ENCODE peak calls at places on chromosome 4, in nine cellular contexts. One of them, this sample, is unnamed.

GRCh38 chr4:86032476-86033022 is 327.3 kb downstream of the MAPK10 start:
- DNase-seq in right atrium auricular region: no peak
- DNase-seq in lower lobe of right lung: no peak
- DNase-seq in Calu3: no peak
- DNase-seq in progenitor cell of endocrine pancreas: no peak
- DNase-seq in astrocyte: peak
- DNase-seq in heart left ventricle: peak
- DNase-seq in activated B cell treated with CpG ODN at 0.5 μM for 24 hours: no peak
- DNase-seq in type B pancreatic cell: no peak
- DNase-seq in this sample: peak

GRCh38 chr4:41512139-41512538 is 25.8 kb upstream of the LIMCH1 start:
- DNase-seq in right atrium auricular region: no peak
- DNase-seq in lower lobe of right lung: no peak
- DNase-seq in Calu3: no peak
- DNase-seq in progenitor cell of endocrine pancreas: no peak
- DNase-seq in astrocyte: no peak
- DNase-seq in heart left ventricle: no peak
- DNase-seq in activated B cell treated with CpG ODN at 0.5 μM for 24 hours: no peak
- DNase-seq in type B pancreatic cell: no peak
- DNase-seq in this sample: no peak

GRCh38 chr4:129829373-129829772 is 733.4 kb downstream of the C4orf33 start:
- DNase-seq in right atrium auricular region: no peak
- DNase-seq in lower lobe of right lung: no peak
- DNase-seq in Calu3: no peak
- DNase-seq in progenitor cell of endocrine pancreas: no peak
- DNase-seq in astrocyte: no peak
- DNase-seq in heart left ventricle: no peak
- DNase-seq in activated B cell treated with CpG ODN at 0.5 μM for 24 hours: no peak
- DNase-seq in type B pancreatic cell: no peak
- DNase-seq in this sample: no peak

GRCh38 chr4:64617813-64618212 is 208.6 kb upstream of the TECRL start:
- DNase-seq in right atrium auricular region: no peak
- DNase-seq in lower lobe of right lung: no peak
- DNase-seq in Calu3: no peak
- DNase-seq in progenitor cell of endocrine pancreas: no peak
- DNase-seq in astrocyte: peak
- DNase-seq in heart left ventricle: no peak
- DNase-seq in activated B cell treated with CpG ODN at 0.5 μM for 24 hours: no peak
- DNase-seq in type B pancreatic cell: no peak
- DNase-seq in this sample: no peak

GRCh38 chr4:153620352-153620751 is 63.7 kb upstream of the TLR2 start:
- DNase-seq in right atrium auricular region: no peak
- DNase-seq in lower lobe of right lung: no peak
- DNase-seq in Calu3: no peak
- DNase-seq in progenitor cell of endocrine pancreas: no peak
- DNase-seq in astrocyte: no peak
- DNase-seq in heart left ventricle: no peak
- DNase-seq in activated B cell treated with CpG ODN at 0.5 μM for 24 hours: no peak
- DNase-seq in type B pancreatic cell: no peak
- DNase-seq in this sample: no peak

GRCh38 chr4:87506974-87507701 is 22.0 kb downstream of the SPARCL1 start:
- DNase-seq in right atrium auricular region: no peak
- DNase-seq in lower lobe of right lung: no peak
- DNase-seq in Calu3: no peak
- DNase-seq in progenitor cell of endocrine pancreas: no peak
- DNase-seq in astrocyte: peak
- DNase-seq in heart left ventricle: no peak
- DNase-seq in activated B cell treated with CpG ODN at 0.5 μM for 24 hours: no peak
- DNase-seq in type B pancreatic cell: no peak
- DNase-seq in this sample: no peak

GRCh38 chr4:1285790-1286553 is 3.7 kb upstream of the MAEA start:
- DNase-seq in right atrium auricular region: no peak
- DNase-seq in lower lobe of right lung: no peak
- DNase-seq in Calu3: no peak
- DNase-seq in progenitor cell of endocrine pancreas: no peak
- DNase-seq in astrocyte: no peak
- DNase-seq in heart left ventricle: no peak
- DNase-seq in activated B cell treated with CpG ODN at 0.5 μM for 24 hours: no peak
- DNase-seq in type B pancreatic cell: no peak
- DNase-seq in this sample: no peak

GRCh38 chr4:3688018-3688998 is 77.9 kb upstream of the ADRA2C start:
- DNase-seq in right atrium auricular region: no peak
- DNase-seq in lower lobe of right lung: no peak
- DNase-seq in Calu3: no peak
- DNase-seq in progenitor cell of endocrine pancreas: no peak
- DNase-seq in astrocyte: no peak
- DNase-seq in heart left ventricle: no peak
- DNase-seq in activated B cell treated with CpG ODN at 0.5 μM for 24 hours: no peak
- DNase-seq in type B pancreatic cell: no peak
- DNase-seq in this sample: no peak

GRCh38 chr4:127995776-127996175 is 30.6 kb downstream of the ABHD18 start:
- DNase-seq in right atrium auricular region: no peak
- DNase-seq in lower lobe of right lung: peak
- DNase-seq in Calu3: no peak
- DNase-seq in progenitor cell of endocrine pancreas: no peak
- DNase-seq in astrocyte: peak
- DNase-seq in heart left ventricle: no peak
- DNase-seq in activated B cell treated with CpG ODN at 0.5 μM for 24 hours: no peak
- DNase-seq in type B pancreatic cell: no peak
- DNase-seq in this sample: no peak

GRCh38 chr4:108351806-108352205 is 183.1 kb upstream of the LEF1 start:
- DNase-seq in right atrium auricular region: no peak
- DNase-seq in lower lobe of right lung: no peak
- DNase-seq in Calu3: no peak
- DNase-seq in progenitor cell of endocrine pancreas: no peak
- DNase-seq in astrocyte: no peak
- DNase-seq in heart left ventricle: no peak
- DNase-seq in activated B cell treated with CpG ODN at 0.5 μM for 24 hours: no peak
- DNase-seq in type B pancreatic cell: no peak
- DNase-seq in this sample: no peak

GRCh38 chr4:13706130-13706529 is 78.6 kb upstream of the BOD1L1 start:
- DNase-seq in right atrium auricular region: no peak
- DNase-seq in lower lobe of right lung: no peak
- DNase-seq in Calu3: no peak
- DNase-seq in progenitor cell of endocrine pancreas: no peak
- DNase-seq in astrocyte: no peak
- DNase-seq in heart left ventricle: peak
- DNase-seq in activated B cell treated with CpG ODN at 0.5 μM for 24 hours: no peak
- DNase-seq in type B pancreatic cell: no peak
- DNase-seq in this sample: no peak

GRCh38 chr4:107896158-107896645 is 35.1 kb upstream of the CYP2U1 start:
- DNase-seq in right atrium auricular region: no peak
- DNase-seq in lower lobe of right lung: no peak
- DNase-seq in Calu3: peak
- DNase-seq in progenitor cell of endocrine pancreas: no peak
- DNase-seq in astrocyte: peak
- DNase-seq in heart left ventricle: no peak
- DNase-seq in activated B cell treated with CpG ODN at 0.5 μM for 24 hours: no peak
- DNase-seq in type B pancreatic cell: no peak
- DNase-seq in this sample: no peak

GRCh38 chr4:1530356-1530755 is 124.1 kb upstream of the NKX1-1 start:
- DNase-seq in right atrium auricular region: no peak
- DNase-seq in lower lobe of right lung: peak
- DNase-seq in Calu3: no peak
- DNase-seq in progenitor cell of endocrine pancreas: no peak
- DNase-seq in astrocyte: no peak
- DNase-seq in heart left ventricle: no peak
- DNase-seq in activated B cell treated with CpG ODN at 0.5 μM for 24 hours: no peak
- DNase-seq in type B pancreatic cell: no peak
- DNase-seq in this sample: no peak

GRCh38 chr4:154626793-154627484 is 14.5 kb upstream of the FGG start:
- DNase-seq in right atrium auricular region: peak
- DNase-seq in lower lobe of right lung: peak
- DNase-seq in Calu3: peak
- DNase-seq in progenitor cell of endocrine pancreas: peak
- DNase-seq in astrocyte: peak
- DNase-seq in heart left ventricle: peak
- DNase-seq in activated B cell treated with CpG ODN at 0.5 μM for 24 hours: peak
- DNase-seq in type B pancreatic cell: peak
- DNase-seq in this sample: no peak

GRCh38 chr4:8766610-8767009 is 105.0 kb downstream of the HMX1 start:
- DNase-seq in right atrium auricular region: no peak
- DNase-seq in lower lobe of right lung: peak
- DNase-seq in Calu3: no peak
- DNase-seq in progenitor cell of endocrine pancreas: no peak
- DNase-seq in astrocyte: no peak
- DNase-seq in heart left ventricle: no peak
- DNase-seq in activated B cell treated with CpG ODN at 0.5 μM for 24 hours: no peak
- DNase-seq in type B pancreatic cell: no peak
- DNase-seq in this sample: no peak

GRCh38 chr4:82975792-82976191 is 34.8 kb downstream of the LIN54 start:
- DNase-seq in right atrium auricular region: no peak
- DNase-seq in lower lobe of right lung: no peak
- DNase-seq in Calu3: no peak
- DNase-seq in progenitor cell of endocrine pancreas: no peak
- DNase-seq in astrocyte: peak
- DNase-seq in heart left ventricle: no peak
- DNase-seq in activated B cell treated with CpG ODN at 0.5 μM for 24 hours: no peak
- DNase-seq in type B pancreatic cell: no peak
- DNase-seq in this sample: no peak

GRCh38 chr4:2832981-2833670 is 10.5 kb upstream of the ADD1 start:
- DNase-seq in right atrium auricular region: no peak
- DNase-seq in lower lobe of right lung: no peak
- DNase-seq in Calu3: no peak
- DNase-seq in progenitor cell of endocrine pancreas: no peak
- DNase-seq in astrocyte: no peak
- DNase-seq in heart left ventricle: no peak
- DNase-seq in activated B cell treated with CpG ODN at 0.5 μM for 24 hours: no peak
- DNase-seq in type B pancreatic cell: peak
- DNase-seq in this sample: peak

GRCh38 chr4:73451978-73452747 is 16.1 kb downstream of the AFP start:
- DNase-seq in right atrium auricular region: no peak
- DNase-seq in lower lobe of right lung: no peak
- DNase-seq in Calu3: no peak
- DNase-seq in progenitor cell of endocrine pancreas: no peak
- DNase-seq in astrocyte: no peak
- DNase-seq in heart left ventricle: no peak
- DNase-seq in activated B cell treated with CpG ODN at 0.5 μM for 24 hours: no peak
- DNase-seq in type B pancreatic cell: no peak
- DNase-seq in this sample: no peak

DNA sequence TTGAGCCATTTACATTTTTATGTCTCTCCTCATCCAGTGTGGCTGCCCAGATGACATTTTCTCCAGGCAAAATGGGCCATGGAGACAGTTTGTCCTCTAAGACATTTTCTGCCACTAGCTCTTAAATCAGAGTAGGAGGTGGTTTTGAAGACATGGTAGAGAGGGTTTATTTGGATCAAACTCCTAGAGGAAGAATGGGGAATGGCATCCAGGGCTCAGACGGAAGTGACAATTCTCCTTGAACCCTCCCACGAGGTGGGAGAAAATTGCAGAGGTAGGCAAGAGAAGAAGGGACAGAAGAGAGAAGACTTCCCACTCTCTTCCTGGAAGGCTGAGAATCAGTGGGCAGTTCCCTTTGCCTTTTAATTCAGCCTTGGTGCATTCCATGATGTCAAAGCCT is 194.0 kb downstream of the SMIM20 start:
- DNase-seq in right atrium auricular region: no peak
- DNase-seq in lower lobe of right lung: no peak
- DNase-seq in Calu3: no peak
- DNase-seq in progenitor cell of endocrine pancreas: no peak
- DNase-seq in astrocyte: no peak
- DNase-seq in heart left ventricle: no peak
- DNase-seq in activated B cell treated with CpG ODN at 0.5 μM for 24 hours: no peak
- DNase-seq in type B pancreatic cell: no peak
- DNase-seq in this sample: no peak
- TF ChIP-seq CTCF in right atrium auricular region: no peak
- TF ChIP-seq CTCF in lower lobe of right lung: no peak
- TF ChIP-seq CTCF in Calu3: no peak
- TF ChIP-seq CTCF in progenitor cell of endocrine pancreas: no peak
- TF ChIP-seq CTCF in astrocyte: no peak
- TF ChIP-seq CTCF in heart left ventricle: peak
- TF ChIP-seq CTCF in activated B cell treated with CpG ODN at 0.5 μM for 24 hours: no peak
- TF ChIP-seq CTCF in type B pancreatic cell: peak
- TF ChIP-seq CTCF in this sample: no peak

GRCh38 chr4:34492414-34492813 is 1751.9 kb downstream of the ARAP2 start:
- DNase-seq in right atrium auricular region: no peak
- DNase-seq in lower lobe of right lung: no peak
- DNase-seq in Calu3: no peak
- DNase-seq in progenitor cell of endocrine pancreas: no peak
- DNase-seq in astrocyte: no peak
- DNase-seq in heart left ventricle: no peak
- DNase-seq in activated B cell treated with CpG ODN at 0.5 μM for 24 hours: no peak
- DNase-seq in type B pancreatic cell: no peak
- DNase-seq in this sample: no peak
- TF ChIP-seq CTCF in right atrium auricular region: no peak
- TF ChIP-seq CTCF in lower lobe of right lung: no peak
- TF ChIP-seq CTCF in Calu3: no peak
- TF ChIP-seq CTCF in progenitor cell of endocrine pancreas: no peak
- TF ChIP-seq CTCF in astrocyte: no peak
- TF ChIP-seq CTCF in heart left ventricle: no peak
- TF ChIP-seq CTCF in activated B cell treated with CpG ODN at 0.5 μM for 24 hours: no peak
- TF ChIP-seq CTCF in type B pancreatic cell: no peak
- TF ChIP-seq CTCF in this sample: no peak

DNA sequence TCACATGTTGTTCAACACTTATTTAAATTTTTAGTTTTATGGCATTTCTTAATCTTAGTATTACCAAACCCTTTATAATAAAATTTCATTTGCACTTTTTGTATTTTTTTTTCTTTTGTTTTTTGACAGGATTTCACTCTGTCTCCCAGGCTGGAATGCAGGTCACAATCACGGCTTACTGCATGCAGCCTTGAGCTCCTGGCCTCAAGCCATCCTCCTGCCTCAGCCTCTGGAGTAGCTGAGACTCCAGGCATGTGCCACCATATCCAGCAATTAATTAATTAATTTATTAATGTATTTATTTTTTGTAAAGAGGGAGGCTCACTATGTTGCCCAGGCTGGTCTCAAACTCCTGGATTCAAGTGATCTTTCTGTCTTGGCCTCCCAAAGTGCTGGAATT is 133.4 kb downstream of the ADGRL3 start:
- DNase-seq in right atrium auricular region: no peak
- DNase-seq in lower lobe of right lung: no peak
- DNase-seq in Calu3: no peak
- DNase-seq in progenitor cell of endocrine pancreas: no peak
- DNase-seq in astrocyte: no peak
- DNase-seq in heart left ventricle: no peak
- DNase-seq in activated B cell treated with CpG ODN at 0.5 μM for 24 hours: no peak
- DNase-seq in type B pancreatic cell: no peak
- DNase-seq in this sample: no peak
- TF ChIP-seq CTCF in right atrium auricular region: no peak
- TF ChIP-seq CTCF in lower lobe of right lung: no peak
- TF ChIP-seq CTCF in Calu3: no peak
- TF ChIP-seq CTCF in progenitor cell of endocrine pancreas: no peak
- TF ChIP-seq CTCF in astrocyte: no peak
- TF ChIP-seq CTCF in heart left ventricle: no peak
- TF ChIP-seq CTCF in activated B cell treated with CpG ODN at 0.5 μM for 24 hours: no peak
- TF ChIP-seq CTCF in type B pancreatic cell: no peak
- TF ChIP-seq CTCF in this sample: no peak

GRCh38 chr4:52670121-52670520 is 11.0 kb upstream of the USP46 start:
- DNase-seq in right atrium auricular region: no peak
- DNase-seq in lower lobe of right lung: no peak
- DNase-seq in Calu3: no peak
- DNase-seq in progenitor cell of endocrine pancreas: no peak
- DNase-seq in astrocyte: no peak
- DNase-seq in heart left ventricle: no peak
- DNase-seq in activated B cell treated with CpG ODN at 0.5 μM for 24 hours: no peak
- DNase-seq in type B pancreatic cell: no peak
- DNase-seq in this sample: no peak

GRCh38 chr4:52665592-52665991 is 6.5 kb upstream of the USP46 start:
- DNase-seq in right atrium auricular region: no peak
- DNase-seq in lower lobe of right lung: no peak
- DNase-seq in Calu3: no peak
- DNase-seq in progenitor cell of endocrine pancreas: no peak
- DNase-seq in astrocyte: no peak
- DNase-seq in heart left ventricle: no peak
- DNase-seq in activated B cell treated with CpG ODN at 0.5 μM for 24 hours: no peak
- DNase-seq in type B pancreatic cell: no peak
- DNase-seq in this sample: no peak

GRCh38 chr4:52670739-52671138 is 11.6 kb upstream of the USP46 start:
- DNase-seq in right atrium auricular region: no peak
- DNase-seq in lower lobe of right lung: no peak
- DNase-seq in Calu3: no peak
- DNase-seq in progenitor cell of endocrine pancreas: no peak
- DNase-seq in astrocyte: no peak
- DNase-seq in heart left ventricle: no peak
- DNase-seq in activated B cell treated with CpG ODN at 0.5 μM for 24 hours: no peak
- DNase-seq in type B pancreatic cell: no peak
- DNase-seq in this sample: no peak
- TF ChIP-seq CTCF in right atrium auricular region: no peak
- TF ChIP-seq CTCF in lower lobe of right lung: no peak
- TF ChIP-seq CTCF in Calu3: no peak
- TF ChIP-seq CTCF in progenitor cell of endocrine pancreas: no peak
- TF ChIP-seq CTCF in astrocyte: no peak
- TF ChIP-seq CTCF in heart left ventricle: no peak
- TF ChIP-seq CTCF in activated B cell treated with CpG ODN at 0.5 μM for 24 hours: no peak
- TF ChIP-seq CTCF in type B pancreatic cell: no peak
- TF ChIP-seq CTCF in this sample: no peak